ENCODE peak calls at places on chromosomes 6 and 20, in five cellular contexts. F is kidney tubule cell, L is GM12878, P is amygdala, U is gastrocnemius medialis. D is an unnamed sample.

GRCh38 chr6:140478631-140479030 is 1104.2 kb upstream of the CITED2 start:
- DNase-seq in U (no peak), F (no peak), L (no peak), P (no peak), D (no peak)

GRCh38 chr20:37096415-37097039 is 730 bp upstream of the RBL1 start:
- DNase-seq in U (no peak), P (no peak), L (no peak), F (no peak), D (no peak)

GRCh38 chr6:72699142-72699541 is 77.3 kb downstream of the KCNQ5 start:
- DNase-seq in P (no peak), U (no peak), L (no peak), F (peak; percentile 50), D (no peak)

GRCh38 chr20:46690219-46691111 is 1.2 kb upstream of the TP53RK start:
- DNase-seq in U (no peak), P (no peak), L (no peak), F (no peak), D (no peak)

GRCh38 chr6:114747995-114748625 is 405.3 kb upstream of the HS3ST5 start:
- DNase-seq in L (no peak), F (peak; percentile 48), U (no peak), P (no peak), D (peak; percentile 3)

GRCh38 chr6:56370127-56370540 is 122.8 kb upstream of the COL21A1 start:
- DNase-seq in L (no peak), F (peak; percentile 84), U (peak; percentile 45), P (no peak), D (no peak)

GRCh38 chr6:106117579-106117978 is 31.4 kb downstream of the PRDM1 start:
- DNase-seq in U (no peak), P (no peak), F (no peak), L (no peak), D (no peak)

GRCh38 chr6:90611996-90612690 is 25.3 kb upstream of the MAP3K7 start:
- DNase-seq in P (no peak), F (no peak), L (no peak), U (no peak), D (no peak)

GRCh38 chr20:62774076-62774714 is 22.1 kb upstream of the MRGBP start:
- DNase-seq in L (no peak), U (no peak), F (no peak), P (no peak), D (no peak)

GRCh38 chr20:43988867-43989266 is 74.2 kb downstream of the TOX2 start:
- DNase-seq in L (no peak), F (no peak), U (no peak), P (no peak), D (no peak)

D was measured in GM12864.